ENCODE peak calls at places on chromosomes 5 and 9, in six cellular contexts. One of them, this sample, is unnamed. For H3K9me3, the result is how much of the 10 kb centered on the place peaks cover.

GRCh38 chr9:83959061-83959460 is 21.0 kb downstream of the HNRNPK start:
- DNase-seq in cardiac muscle cell: peak
- DNase-seq in naive thymus-derived CD4-positive, alpha-beta T cell: no peak
- DNase-seq in tibial artery: no peak
- DNase-seq in lung: no peak
- DNase-seq in kidney: no peak
- DNase-seq in this sample: no peak

GRCh38 chr5:133853972-133854371 is 114.5 kb downstream of the C5orf15 start:
- DNase-seq in cardiac muscle cell: no peak
- DNase-seq in naive thymus-derived CD4-positive, alpha-beta T cell: no peak
- DNase-seq in tibial artery: no peak
- DNase-seq in lung: no peak
- DNase-seq in kidney: no peak
- DNase-seq in this sample: no peak

GRCh38 chr5:114940709-114941108 is 229.0 kb downstream of the TRIM36 start:
- DNase-seq in cardiac muscle cell: no peak
- DNase-seq in naive thymus-derived CD4-positive, alpha-beta T cell: no peak
- DNase-seq in tibial artery: no peak
- DNase-seq in lung: no peak
- DNase-seq in kidney: no peak
- DNase-seq in this sample: no peak

GRCh38 chr9:89605181-89606048 is 603 bp downstream of the GADD45G start:
- DNase-seq in cardiac muscle cell: peak
- DNase-seq in naive thymus-derived CD4-positive, alpha-beta T cell: peak
- DNase-seq in tibial artery: peak
- DNase-seq in lung: peak
- DNase-seq in kidney: peak
- DNase-seq in this sample: peak

GRCh38 chr9:80707120-80707519 is 982.2 kb downstream of the TLE1 start:
- DNase-seq in cardiac muscle cell: peak
- DNase-seq in naive thymus-derived CD4-positive, alpha-beta T cell: no peak
- DNase-seq in tibial artery: no peak
- DNase-seq in lung: no peak
- DNase-seq in kidney: no peak
- DNase-seq in this sample: no peak

GRCh38 chr9:22010881-22011625 is 1.9 kb upstream of the CDKN2B start:
- DNase-seq in cardiac muscle cell: peak
- DNase-seq in naive thymus-derived CD4-positive, alpha-beta T cell: no peak
- DNase-seq in tibial artery: no peak
- DNase-seq in lung: no peak
- DNase-seq in kidney: no peak
- DNase-seq in this sample: no peak

GRCh38 chr5:180495292-180495691 is 1.1 kb downstream of the CNOT6 start:
- DNase-seq in cardiac muscle cell: no peak
- DNase-seq in naive thymus-derived CD4-positive, alpha-beta T cell: no peak
- DNase-seq in tibial artery: no peak
- DNase-seq in lung: no peak
- DNase-seq in kidney: no peak
- DNase-seq in this sample: no peak

GRCh38 chr5:17000296-17000939 is 64.3 kb upstream of the MYO10 start:
- DNase-seq in cardiac muscle cell: peak
- DNase-seq in naive thymus-derived CD4-positive, alpha-beta T cell: no peak
- DNase-seq in tibial artery: no peak
- DNase-seq in lung: no peak
- DNase-seq in kidney: no peak
- DNase-seq in this sample: no peak

GRCh38 chr9:69980591-69980990 is 63.1 kb upstream of the MAMDC2 start:
- DNase-seq in cardiac muscle cell: no peak
- DNase-seq in naive thymus-derived CD4-positive, alpha-beta T cell: no peak
- DNase-seq in tibial artery: no peak
- DNase-seq in lung: no peak
- DNase-seq in kidney: no peak
- DNase-seq in this sample: no peak

GRCh38 chr5:137114529-137114928 is 384.6 kb downstream of the SPOCK1 start:
- DNase-seq in cardiac muscle cell: peak
- DNase-seq in naive thymus-derived CD4-positive, alpha-beta T cell: no peak
- DNase-seq in tibial artery: no peak
- DNase-seq in lung: no peak
- DNase-seq in kidney: no peak
- DNase-seq in this sample: no peak

GRCh38 chr5:135245521-135246499 is 153.2 kb downstream of the MACROH2A1 start:
- DNase-seq in cardiac muscle cell: peak
- DNase-seq in naive thymus-derived CD4-positive, alpha-beta T cell: no peak
- DNase-seq in tibial artery: no peak
- DNase-seq in lung: no peak
- DNase-seq in kidney: peak
- DNase-seq in this sample: no peak

GRCh38 chr9:88605500-88606172 is 70.7 kb downstream of the NXNL2 start:
- DNase-seq in cardiac muscle cell: peak
- DNase-seq in naive thymus-derived CD4-positive, alpha-beta T cell: no peak
- DNase-seq in tibial artery: no peak
- DNase-seq in lung: no peak
- DNase-seq in kidney: no peak
- DNase-seq in this sample: peak

GRCh38 chr9:116952434-116952805 is 265.3 kb downstream of the TRIM32 start:
- DNase-seq in cardiac muscle cell: no peak
- DNase-seq in naive thymus-derived CD4-positive, alpha-beta T cell: no peak
- DNase-seq in tibial artery: no peak
- DNase-seq in lung: no peak
- DNase-seq in kidney: no peak
- DNase-seq in this sample: no peak

GRCh38 chr5:55303238-55303690 is 4.2 kb downstream of the DHX29 start:
- DNase-seq in cardiac muscle cell: peak
- DNase-seq in naive thymus-derived CD4-positive, alpha-beta T cell: no peak
- DNase-seq in tibial artery: no peak
- DNase-seq in lung: peak
- DNase-seq in kidney: no peak
- DNase-seq in this sample: no peak

GRCh38 chr5:54603372-54603771 is 85.8 kb downstream of the SNX18 start:
- DNase-seq in cardiac muscle cell: peak
- DNase-seq in naive thymus-derived CD4-positive, alpha-beta T cell: no peak
- DNase-seq in tibial artery: no peak
- DNase-seq in lung: no peak
- DNase-seq in kidney: no peak
- DNase-seq in this sample: no peak

GRCh38 chr5:132463808-132464154 is 26.8 kb downstream of the IRF1 start:
- DNase-seq in cardiac muscle cell: no peak
- DNase-seq in naive thymus-derived CD4-positive, alpha-beta T cell: no peak
- DNase-seq in tibial artery: peak
- DNase-seq in lung: no peak
- DNase-seq in kidney: no peak
- DNase-seq in this sample: no peak

GRCh38 chr5:159855476-159856157 is 60.7 kb upstream of the ADRA1B start:
- DNase-seq in cardiac muscle cell: no peak
- DNase-seq in naive thymus-derived CD4-positive, alpha-beta T cell: no peak
- DNase-seq in tibial artery: no peak
- DNase-seq in lung: no peak
- DNase-seq in kidney: no peak
- DNase-seq in this sample: no peak

GRCh38 chr9:128718047-128718446 is 5.9 kb downstream of the ZDHHC12 start:
- DNase-seq in cardiac muscle cell: no peak
- DNase-seq in naive thymus-derived CD4-positive, alpha-beta T cell: no peak
- DNase-seq in tibial artery: no peak
- DNase-seq in lung: no peak
- DNase-seq in kidney: peak
- DNase-seq in this sample: no peak

DNA sequence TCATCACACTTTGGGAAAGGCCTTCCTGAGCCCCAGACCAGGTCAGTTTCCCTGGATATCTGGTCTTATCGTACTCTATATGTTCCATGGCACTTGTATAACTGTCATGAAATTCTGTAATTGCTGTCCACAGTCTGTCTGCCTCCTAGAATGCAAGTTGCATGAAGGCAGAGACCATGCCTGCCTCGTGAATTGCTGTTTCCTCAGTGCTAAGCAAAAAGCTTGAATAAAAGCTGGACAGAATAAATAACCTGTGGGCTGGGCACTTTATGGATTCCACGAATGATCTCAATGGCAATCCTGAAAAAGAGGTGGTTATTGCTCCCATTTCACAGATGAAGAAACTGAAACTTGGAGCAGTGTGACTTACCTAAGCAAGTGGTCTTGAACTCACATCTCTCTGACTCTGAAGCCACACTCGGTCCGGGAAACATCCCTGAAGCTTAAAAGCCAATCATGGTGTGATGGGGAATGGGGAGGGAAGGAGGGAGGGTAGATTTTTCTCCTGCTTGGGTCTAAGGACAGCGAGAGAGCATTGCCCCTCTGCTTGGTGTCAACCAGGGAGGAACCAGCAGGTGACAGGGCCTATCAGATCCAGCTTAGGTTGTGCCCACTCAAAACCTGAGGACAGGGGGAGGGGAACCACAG is 13.2 kb upstream of the LHX2 start:
- DNase-seq in cardiac muscle cell: no peak
- DNase-seq in naive thymus-derived CD4-positive, alpha-beta T cell: no peak
- DNase-seq in tibial artery: no peak
- DNase-seq in lung: no peak
- DNase-seq in kidney: no peak
- DNase-seq in this sample: no peak
- H3K4me3 ChIP-seq in cardiac muscle cell: no peak
- H3K4me3 ChIP-seq in naive thymus-derived CD4-positive, alpha-beta T cell: no peak
- H3K4me3 ChIP-seq in tibial artery: no peak
- H3K4me3 ChIP-seq in lung: no peak
- H3K4me3 ChIP-seq in kidney: no peak
- H3K4me3 ChIP-seq in this sample: no peak

DNA sequence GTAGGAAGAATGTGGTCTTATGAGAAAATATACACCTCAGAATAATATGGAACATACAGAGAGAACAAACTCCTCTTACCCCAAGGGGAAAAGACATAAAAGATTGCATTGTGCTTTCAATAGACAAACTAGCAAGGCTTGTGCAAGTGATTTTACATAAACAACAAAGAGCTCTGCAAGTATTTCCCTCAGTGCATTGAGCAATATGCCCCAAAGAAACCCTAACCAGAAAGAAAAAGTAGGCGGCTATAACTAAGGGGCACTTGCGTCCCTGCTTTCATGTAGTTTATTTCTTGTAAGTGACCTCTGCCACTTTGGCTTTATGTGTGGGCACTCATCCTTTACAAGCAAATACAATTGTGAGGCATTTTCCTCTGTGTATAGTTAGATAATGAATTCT is 282.4 kb downstream of the DTWD2 start:
- DNase-seq in cardiac muscle cell: no peak
- DNase-seq in naive thymus-derived CD4-positive, alpha-beta T cell: no peak
- DNase-seq in tibial artery: no peak
- DNase-seq in lung: no peak
- DNase-seq in kidney: no peak
- DNase-seq in this sample: no peak
- H3K9me3 ChIP-seq in cardiac muscle cell: under half
- H3K9me3 ChIP-seq in naive thymus-derived CD4-positive, alpha-beta T cell: under half
- H3K9me3 ChIP-seq in tibial artery: under half
- H3K9me3 ChIP-seq in lung: under half
- H3K9me3 ChIP-seq in kidney: under half
- H3K9me3 ChIP-seq in this sample: under half

GRCh38 chr5:169697976-169698375 is 60.9 kb downstream of the DOCK2 start:
- DNase-seq in cardiac muscle cell: no peak
- DNase-seq in naive thymus-derived CD4-positive, alpha-beta T cell: no peak
- DNase-seq in tibial artery: no peak
- DNase-seq in lung: no peak
- DNase-seq in kidney: no peak
- DNase-seq in this sample: no peak
- H3K27ac ChIP-seq in cardiac muscle cell: no peak
- H3K27ac ChIP-seq in naive thymus-derived CD4-positive, alpha-beta T cell: no peak
- H3K27ac ChIP-seq in tibial artery: no peak
- H3K27ac ChIP-seq in lung: no peak
- H3K27ac ChIP-seq in kidney: no peak
- H3K27ac ChIP-seq in this sample: no peak

GRCh38 chr9:96500696-96501660 is 51.0 kb downstream of the HABP4 start:
- DNase-seq in cardiac muscle cell: no peak
- DNase-seq in naive thymus-derived CD4-positive, alpha-beta T cell: no peak
- DNase-seq in tibial artery: no peak
- DNase-seq in lung: no peak
- DNase-seq in kidney: no peak
- DNase-seq in this sample: no peak

GRCh38 chr9:96508227-96508940 is 58.4 kb downstream of the HABP4 start:
- DNase-seq in cardiac muscle cell: no peak
- DNase-seq in naive thymus-derived CD4-positive, alpha-beta T cell: no peak
- DNase-seq in tibial artery: no peak
- DNase-seq in lung: no peak
- DNase-seq in kidney: no peak
- DNase-seq in this sample: no peak

GRCh38 chr9:96501981-96502833 is 52.2 kb downstream of the HABP4 start:
- DNase-seq in cardiac muscle cell: no peak
- DNase-seq in naive thymus-derived CD4-positive, alpha-beta T cell: no peak
- DNase-seq in tibial artery: no peak
- DNase-seq in lung: no peak
- DNase-seq in kidney: no peak
- DNase-seq in this sample: no peak

GRCh38 chr9:96505316-96505991 is 55.5 kb downstream of the HABP4 start:
- DNase-seq in cardiac muscle cell: no peak
- DNase-seq in naive thymus-derived CD4-positive, alpha-beta T cell: no peak
- DNase-seq in tibial artery: peak
- DNase-seq in lung: peak
- DNase-seq in kidney: no peak
- DNase-seq in this sample: no peak

GRCh38 chr9:96503918-96504317 is 53.9 kb downstream of the HABP4 start:
- DNase-seq in cardiac muscle cell: no peak
- DNase-seq in naive thymus-derived CD4-positive, alpha-beta T cell: no peak
- DNase-seq in tibial artery: no peak
- DNase-seq in lung: no peak
- DNase-seq in kidney: no peak
- DNase-seq in this sample: no peak
- H3K4me3 ChIP-seq in cardiac muscle cell: no peak
- H3K4me3 ChIP-seq in naive thymus-derived CD4-positive, alpha-beta T cell: no peak
- H3K4me3 ChIP-seq in tibial artery: no peak
- H3K4me3 ChIP-seq in lung: no peak
- H3K4me3 ChIP-seq in kidney: no peak
- H3K4me3 ChIP-seq in this sample: no peak

DNA sequence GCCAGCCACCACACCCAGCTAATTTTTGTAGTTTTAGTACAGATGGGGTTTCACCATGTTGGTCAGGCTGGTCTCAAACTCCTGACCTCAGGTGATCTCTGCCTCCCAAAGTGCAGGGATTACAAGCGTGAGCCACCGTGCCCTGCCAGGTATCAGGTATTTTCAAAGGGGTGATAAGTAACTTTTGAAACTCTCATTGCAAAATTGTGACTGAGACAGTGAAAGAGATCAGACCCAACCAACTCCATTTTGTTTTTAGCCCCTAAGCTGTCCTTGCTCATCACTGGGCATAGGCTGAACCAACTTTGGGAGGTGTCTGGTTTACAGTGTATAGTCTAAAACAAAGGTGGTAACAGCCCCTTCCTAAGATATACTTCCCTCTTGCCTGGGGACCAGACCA is 29.3 kb downstream of the UNC13B start:
- DNase-seq in cardiac muscle cell: no peak
- DNase-seq in naive thymus-derived CD4-positive, alpha-beta T cell: no peak
- DNase-seq in tibial artery: no peak
- DNase-seq in lung: no peak
- DNase-seq in kidney: no peak
- DNase-seq in this sample: no peak
- H3K9me3 ChIP-seq in cardiac muscle cell: under half
- H3K9me3 ChIP-seq in naive thymus-derived CD4-positive, alpha-beta T cell: under half
- H3K9me3 ChIP-seq in tibial artery: under half
- H3K9me3 ChIP-seq in lung: under half
- H3K9me3 ChIP-seq in kidney: under half
- H3K9me3 ChIP-seq in this sample: under half

GRCh38 chr5:109779036-109779735 is 89.5 kb downstream of the MAN2A1 start:
- DNase-seq in cardiac muscle cell: peak
- DNase-seq in naive thymus-derived CD4-positive, alpha-beta T cell: no peak
- DNase-seq in tibial artery: no peak
- DNase-seq in lung: no peak
- DNase-seq in kidney: no peak
- DNase-seq in this sample: no peak
- H3K27ac ChIP-seq in cardiac muscle cell: no peak
- H3K27ac ChIP-seq in naive thymus-derived CD4-positive, alpha-beta T cell: no peak
- H3K27ac ChIP-seq in tibial artery: no peak
- H3K27ac ChIP-seq in lung: no peak
- H3K27ac ChIP-seq in kidney: no peak
- H3K27ac ChIP-seq in this sample: no peak

This sample was measured in heart right ventricle.